ENCODE peak calls at places on chromosomes 3 and 15, in four cellular contexts. One of them, this sample, is unnamed.
A peak's percentile ranks its signal among the peaks of the same experiment; 100 is the strongest.

GRCh38 chr3:116388867-116389385 is 56.4 kb downstream of the LSAMP start:
- DNase-seq in ACHN: no peak
- DNase-seq in globus pallidus: no peak
- DNase-seq in NCI-H1436: no peak
- DNase-seq in this sample: no peak

GRCh38 chr3:128426128-128426921 is 40.4 kb downstream of the DNAJB8 start:
- DNase-seq in ACHN: peak; percentile 35
- DNase-seq in globus pallidus: no peak
- DNase-seq in NCI-H1436: peak; percentile 26
- DNase-seq in this sample: peak; percentile 30

GRCh38 chr15:71716990-71717389 is 93.4 kb upstream of the NR2E3 start:
- DNase-seq in ACHN: no peak
- DNase-seq in globus pallidus: no peak
- DNase-seq in NCI-H1436: no peak
- DNase-seq in this sample: no peak

GRCh38 chr3:46946856-46947544 is 29.5 kb downstream of the CCDC12 start:
- DNase-seq in ACHN: peak; percentile 66
- DNase-seq in globus pallidus: no peak
- DNase-seq in NCI-H1436: no peak
- DNase-seq in this sample: no peak

GRCh38 chr15:49242820-49243219 is 72.8 kb downstream of the GALK2 start:
- DNase-seq in ACHN: peak; percentile 42
- DNase-seq in globus pallidus: peak; percentile 5
- DNase-seq in NCI-H1436: no peak
- DNase-seq in this sample: no peak

GRCh38 chr3:194054941-194055340 is 81.0 kb upstream of the HES1 start:
- DNase-seq in ACHN: no peak
- DNase-seq in globus pallidus: no peak
- DNase-seq in NCI-H1436: no peak
- DNase-seq in this sample: no peak

GRCh38 chr3:57752307-57752706 is 3.8 kb upstream of the SLMAP start:
- DNase-seq in ACHN: peak; percentile 68
- DNase-seq in globus pallidus: no peak
- DNase-seq in NCI-H1436: no peak
- DNase-seq in this sample: no peak

GRCh38 chr3:14301558-14301957 is 100.8 kb upstream of the SLC6A6 start:
- DNase-seq in ACHN: no peak
- DNase-seq in globus pallidus: no peak
- DNase-seq in NCI-H1436: no peak
- DNase-seq in this sample: no peak

GRCh38 chr3:58617338-58617761 is 40.2 kb upstream of the FAM107A start:
- DNase-seq in ACHN: no peak
- DNase-seq in globus pallidus: no peak
- DNase-seq in NCI-H1436: no peak
- DNase-seq in this sample: no peak

GRCh38 chr15:39581501-39582285 is 814 bp downstream of the THBS1 start:
- DNase-seq in ACHN: peak; percentile 52
- DNase-seq in globus pallidus: no peak
- DNase-seq in NCI-H1436: no peak
- DNase-seq in this sample: no peak

GRCh38 chr3:135516143-135516542 is 449.4 kb upstream of the PPP2R3A start:
- DNase-seq in ACHN: no peak
- DNase-seq in globus pallidus: no peak
- DNase-seq in NCI-H1436: no peak
- DNase-seq in this sample: no peak

GRCh38 chr3:54900954-54901591 is 26.8 kb downstream of the LRTM1 start:
- DNase-seq in ACHN: no peak
- DNase-seq in globus pallidus: no peak
- DNase-seq in NCI-H1436: no peak
- DNase-seq in this sample: no peak

GRCh38 chr15:58357529-58358476 is 74.0 kb upstream of the LIPC start:
- DNase-seq in ACHN: no peak
- DNase-seq in globus pallidus: no peak
- DNase-seq in NCI-H1436: no peak
- DNase-seq in this sample: no peak